ENCODE peak calls at places on chromosomes 16 and 17, in ten cellular contexts. B, D, S, V, O, R, E, X, T and I are unnamed samples.

GRCh38 chr17:897970-898619 is 81.5 kb downstream of the NXN start:
- DNase-seq in B (no peak), D (no peak), S (no peak), V (no peak), O (no peak), R (no peak), E (no peak), X (no peak), T (no peak), I (no peak)

GRCh38 chr17:2749784-2750181 is 331 bp upstream of the CCDC92B start:
- DNase-seq in B (peak; percentile 70), D (peak; percentile 90), S (peak; percentile 31), V (peak; percentile 66), O (peak; percentile 8), R (peak; percentile 95), E (peak; percentile 20), X (peak; percentile 84), T (peak; percentile 53), I (no peak)

GRCh38 chr16:50669741-50670140 is 11.4 kb downstream of the SNX20 start:
- DNase-seq in B (no peak), D (peak; percentile 60), S (no peak), V (no peak), O (no peak), R (no peak), E (no peak), X (no peak), T (no peak), I (no peak)

GRCh38 chr17:5854871-5855554 is 215.2 kb upstream of the WSCD1 start:
- DNase-seq in B (no peak), D (no peak), S (no peak), V (no peak), O (no peak), R (no peak), E (no peak), X (no peak), T (no peak), I (no peak)

GRCh38 chr17:44464037-44464436 is 39.2 kb downstream of the GPATCH8 start:
- DNase-seq in B (peak; percentile 12), D (no peak), S (no peak), V (no peak), O (no peak), R (no peak), E (no peak), X (no peak), T (no peak), I (no peak)

GRCh38 chr17:59829217-59830006 is 63.3 kb downstream of the TUBD1 start:
- DNase-seq in B (peak; percentile 100), D (no peak), S (no peak), V (no peak), O (peak; percentile 77), R (no peak), E (no peak), X (no peak), T (no peak), I (peak; percentile 96)

GRCh38 chr17:57603978-57604377 is 141.1 kb downstream of the CCDC182 start:
- DNase-seq in B (no peak), D (peak; percentile 47), S (no peak), V (peak; percentile 54), O (no peak), R (no peak), E (no peak), X (no peak), T (peak; percentile 36), I (no peak)

GRCh38 chr17:40303706-40304450 is 5.1 kb upstream of the RARA start:
- DNase-seq in B (peak; percentile 41), D (no peak), S (no peak), V (no peak), O (no peak), R (no peak), E (no peak), X (no peak), T (no peak), I (no peak)

GRCh38 chr17:21460358-21460757 is 84.2 kb downstream of the KCNJ12 start:
- DNase-seq in B (peak; percentile 5), D (no peak), S (no peak), V (no peak), O (no peak), R (no peak), E (peak; percentile 82), X (no peak), T (no peak), I (no peak)

GRCh38 chr17:82297280-82297803 is 20.1 kb downstream of the CD7 start:
- DNase-seq in B (peak; percentile 97), D (peak; percentile 95), S (no peak), V (peak; percentile 88), O (no peak), R (no peak), E (peak; percentile 79), X (no peak), T (peak; percentile 81), I (peak; percentile 54)